ENCODE peak calls at places on chromosomes 16 and 17, in ten cellular contexts. O, A, Z, H, W, G, Q, V, N and T are unnamed samples.
A peak's percentile ranks its signal among the peaks of the same experiment; 100 is the strongest.

GRCh38 chr17:75088465-75088895 is 726 bp downstream of the SLC16A5 start:
- DNase-seq in O (no peak), A (no peak), Z (no peak), H (no peak), W (no peak), G (no peak), Q (no peak), V (no peak), N (no peak), T (peak; percentile 60)

GRCh38 chr17:62970617-62971016 is 4.6 kb downstream of the TANC2 start:
- DNase-seq in O (no peak), A (no peak), Z (no peak), H (no peak), W (no peak), G (no peak), Q (no peak), V (no peak), N (no peak), T (no peak)

GRCh38 chr17:10797848-10798328 is 6.0 kb downstream of the TMEM238L start:
- DNase-seq in O (no peak), A (no peak), Z (peak; percentile 21), H (no peak), W (no peak), G (peak; percentile 44), Q (no peak), V (no peak), N (no peak), T (no peak)

GRCh38 chr17:16019347-16019746 is 19.7 kb downstream of the TTC19 start:
- DNase-seq in O (no peak), A (no peak), Z (no peak), H (no peak), W (no peak), G (no peak), Q (no peak), V (no peak), N (no peak), T (no peak)

GRCh38 chr16:71453051-71453450 is 9.0 kb downstream of the ZNF23 start:
- DNase-seq in O (no peak), A (no peak), Z (no peak), H (no peak), W (no peak), G (no peak), Q (no peak), V (no peak), N (no peak), T (no peak)

GRCh38 chr16:66432429-66432828 is 5.3 kb downstream of the BEAN1 start:
- DNase-seq in O (no peak), A (no peak), Z (no peak), H (no peak), W (no peak), G (no peak), Q (no peak), V (no peak), N (no peak), T (no peak)

GRCh38 chr17:44331249-44331760 is 6.7 kb upstream of the SLC25A39 start:
- DNase-seq in O (no peak), A (peak; percentile 30), Z (peak; percentile 84), H (peak; percentile 63), W (no peak), G (peak; percentile 89), Q (peak; percentile 90), V (peak; percentile 72), N (peak; percentile 84), T (peak; percentile 77)

GRCh38 chr16:69485816-69486215 is 61.4 kb downstream of the CYB5B start:
- DNase-seq in O (no peak), A (no peak), Z (no peak), H (no peak), W (no peak), G (no peak), Q (no peak), V (no peak), N (no peak), T (no peak)

GRCh38 chr16:53434436-53435065 is at the start of gene RBL2:
- DNase-seq in O (peak; percentile 87), A (peak; percentile 72), Z (peak; percentile 76), H (peak; percentile 80), W (peak; percentile 96), G (peak; percentile 85), Q (peak; percentile 83), V (peak; percentile 92), N (peak; percentile 16), T (peak; percentile 88)

GRCh38 chr17:28807925-28808641 is 34.5 kb downstream of the FAM222B start:
- DNase-seq in O (no peak), A (no peak), Z (no peak), H (peak; percentile 10), W (no peak), G (no peak), Q (no peak), V (peak; percentile 91), N (peak; percentile 57), T (no peak)

GRCh38 chr16:68764866-68765265 is 27.8 kb downstream of the CDH1 start:
- DNase-seq in O (no peak), A (no peak), Z (peak; percentile 49), H (no peak), W (no peak), G (no peak), Q (no peak), V (no peak), N (no peak), T (no peak)

DNA sequence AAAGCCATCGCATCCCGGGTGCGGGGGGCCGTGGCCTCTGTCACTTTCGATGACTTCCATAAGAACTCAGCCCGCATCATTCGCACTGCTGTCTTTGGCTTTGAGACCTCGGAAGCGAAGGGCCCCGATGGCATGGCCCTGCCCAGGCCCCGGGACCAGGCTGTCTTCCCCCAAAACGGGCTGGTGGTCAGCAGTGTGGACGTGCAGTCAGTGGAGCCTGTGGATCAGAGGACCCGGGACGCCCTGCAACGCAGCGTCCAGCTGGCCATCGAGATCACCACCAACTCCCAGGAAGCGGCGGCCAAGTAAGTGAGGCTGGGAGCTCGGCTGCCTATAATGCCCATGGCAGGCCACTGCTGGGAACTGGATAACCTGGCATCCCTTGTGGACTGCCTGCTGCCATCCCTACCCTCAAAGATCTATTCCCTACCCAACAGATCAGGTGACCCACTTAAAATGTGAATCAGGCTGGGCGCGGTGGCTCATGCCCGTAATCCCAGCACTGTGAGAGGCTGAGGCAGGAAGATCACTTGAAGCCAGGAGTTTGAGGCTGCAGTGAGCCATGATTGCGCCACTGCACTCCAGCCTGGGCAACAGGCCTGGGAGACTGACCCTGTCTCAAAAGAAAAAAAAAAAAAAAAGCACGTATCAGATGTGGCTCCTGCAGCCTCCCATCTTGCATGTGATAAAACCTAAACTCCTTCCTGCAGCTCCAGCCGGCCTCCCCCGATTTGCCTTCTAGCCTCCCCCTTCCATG is 18.3 kb downstream of the CDIPT start:
- DNase-seq in O (no peak), A (no peak), Z (no peak), H (no peak), W (peak; percentile 85), G (peak; percentile 71), Q (no peak), V (no peak), N (no peak), T (no peak)
- H3K27ac ChIP-seq in O (no peak overlapping the region), A (no peak overlapping the region), Z (no peak overlapping the region), H (no peak overlapping the region), W (peak overlapping the region; percentile 23), G (no peak overlapping the region), Q (no peak overlapping the region), V (no peak overlapping the region), N (no peak overlapping the region), T (no peak overlapping the region)

GRCh38 chr16:19380316-19380715 is 37.4 kb upstream of the TMC5 start:
- DNase-seq in O (no peak), A (no peak), Z (no peak), H (no peak), W (no peak), G (no peak), Q (peak; percentile 50), V (no peak), N (no peak), T (no peak)

GRCh38 chr16:19384656-19385055 is 33.0 kb upstream of the TMC5 start:
- DNase-seq in O (no peak), A (no peak), Z (no peak), H (peak; percentile 65), W (peak; percentile 81), G (no peak), Q (peak; percentile 13), V (no peak), N (no peak), T (no peak)

GRCh38 chr16:19379838-19380237 is 37.8 kb upstream of the TMC5 start:
- DNase-seq in O (no peak), A (no peak), Z (no peak), H (no peak), W (no peak), G (no peak), Q (no peak), V (no peak), N (no peak), T (no peak)

GRCh38 chr16:19382084-19382801 is 35.4 kb upstream of the TMC5 start:
- DNase-seq in O (no peak), A (no peak), Z (no peak), H (peak; percentile 17), W (no peak), G (no peak), Q (peak; percentile 8), V (no peak), N (no peak), T (no peak)

DNA sequence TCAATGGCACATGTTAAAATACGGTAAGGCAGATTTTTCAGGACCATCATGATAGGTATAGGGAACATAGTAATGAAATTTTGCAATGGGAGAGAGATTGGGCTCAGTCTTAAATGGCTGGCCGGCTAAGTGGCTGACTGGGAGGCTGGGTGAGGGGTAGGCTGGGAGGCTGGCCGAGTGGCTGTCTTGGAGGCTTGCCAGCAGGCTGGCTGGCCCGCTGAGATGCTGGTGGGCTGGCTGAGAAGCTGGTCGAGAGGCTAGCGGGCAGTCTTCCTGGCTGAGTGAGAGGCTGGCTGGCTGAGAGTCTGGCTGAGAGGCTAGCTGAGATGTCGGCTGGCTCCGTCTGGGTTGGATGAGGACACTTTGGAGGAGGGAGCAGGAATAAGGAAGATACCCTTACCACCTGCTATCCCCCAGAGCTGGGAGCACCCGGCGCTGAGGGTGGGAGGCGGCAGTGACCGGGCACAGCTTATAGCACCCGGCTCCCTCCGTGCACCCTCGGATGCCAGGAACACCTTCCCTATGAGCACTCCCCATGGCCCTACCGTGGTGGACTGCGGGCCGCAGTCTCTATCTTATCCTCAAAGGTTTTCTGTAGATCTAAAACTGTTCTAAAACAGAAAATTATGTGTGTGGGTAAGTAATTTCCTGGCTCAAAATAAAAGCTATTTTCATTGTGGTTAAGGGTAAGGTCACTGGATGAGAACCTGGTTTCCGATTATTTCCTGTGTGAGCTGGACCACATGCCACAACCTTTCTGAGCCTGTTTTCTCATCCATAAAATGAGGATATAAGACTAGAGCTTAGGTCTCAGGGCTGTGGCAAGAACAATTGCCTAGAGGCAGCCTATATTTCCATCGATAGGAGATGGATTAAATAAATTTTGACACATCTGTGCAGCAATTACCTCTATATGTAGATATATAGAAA is 34.5 kb upstream of the TMC5 start:
- DNase-seq in O (no peak), A (peak; percentile 15), Z (no peak), H (no peak), W (peak; percentile 89), G (no peak), Q (no peak), V (no peak), N (no peak), T (peak; percentile 43)
- H3K27ac ChIP-seq in O (no peak overlapping the region), A (no peak overlapping the region), Z (no peak overlapping the region), H (no peak overlapping the region), W (peak overlapping the region; percentile 70), G (no peak overlapping the region), Q (no peak overlapping the region), V (no peak overlapping the region), N (peak overlapping the region; percentile 53), T (no peak overlapping the region)

GRCh38 chr17:41973457-41973856 is 6.9 kb downstream of the CNP start:
- DNase-seq in O (no peak), A (no peak), Z (no peak), H (no peak), W (peak; percentile 67), G (no peak), Q (no peak), V (no peak), N (no peak), T (no peak)
- H3K27ac ChIP-seq in O (peak overlapping the region; percentile 44), A (peak overlapping the region; percentile 88), Z (no peak overlapping the region), H (peak overlapping the region; percentile 77), W (no peak overlapping the region), G (no peak overlapping the region), Q (no peak overlapping the region), V (no peak overlapping the region), N (no peak overlapping the region), T (no peak overlapping the region)

GRCh38 chr16:55273356-55273755 is 50.6 kb upstream of the IRX6 start:
- DNase-seq in O (no peak), A (no peak), Z (no peak), H (no peak), W (no peak), G (no peak), Q (no peak), V (no peak), N (no peak), T (no peak)
- H3K27ac ChIP-seq in O (no peak overlapping the region), A (no peak overlapping the region), Z (no peak overlapping the region), H (no peak overlapping the region), W (no peak overlapping the region), G (no peak overlapping the region), Q (no peak overlapping the region), V (no peak overlapping the region), N (no peak overlapping the region), T (no peak overlapping the region)